ENCODE peak calls at places on chromosomes 16 and 17, in eight cellular contexts. F is lower lobe of right lung, H is fibroblast of the aortic adventitia, O is HFF-Myc, N is coronary artery, X is heart left ventricle, S is brain microvascular endothelial cell, L is ovary. K is an unnamed sample.
A peak's percentile ranks its signal among the peaks of the same experiment; 100 is the strongest.

GRCh38 chr16:13992322-13992721 is 72.4 kb downstream of the ERCC4 start:
- DNase-seq in L (no peak), O (no peak), X (no peak), H (no peak), N (peak; percentile 49), F (no peak), S (no peak), K (no peak)

GRCh38 chr16:67431077-67431804 is at the start of gene HSD11B2:
- DNase-seq in N (no peak), O (no peak), S (no peak), L (peak; percentile 77), X (no peak), H (no peak), F (peak; percentile 68), K (peak; percentile 31)

GRCh38 chr16:75114946-75115825 is 1.4 kb downstream of the LDHD start:
- DNase-seq in H (no peak), X (no peak), F (no peak), S (no peak), O (no peak), L (no peak), N (no peak), K (no peak)

GRCh38 chr16:54632322-54632721 is 298.3 kb upstream of the IRX5 start:
- DNase-seq in N (no peak), L (no peak), F (no peak), S (no peak), O (no peak), X (no peak), H (no peak), K (no peak)

GRCh38 chr16:19446300-19446846 is 28.7 kb downstream of the TMC5 start:
- DNase-seq in L (no peak), H (no peak), X (no peak), N (no peak), F (no peak), S (no peak), O (no peak), K (no peak)

GRCh38 chr16:49969356-49970030 is 55.5 kb upstream of the CNEP1R1 start:
- DNase-seq in S (peak; percentile 5), O (no peak), N (no peak), L (peak; percentile 38), F (no peak), X (no peak), H (no peak), K (no peak)

GRCh38 chr16:29790949-29791844 is 646 bp downstream of the KIF22 start:
- DNase-seq in N (no peak), L (no peak), H (no peak), F (no peak), X (no peak), S (no peak), O (no peak), K (peak; percentile 9)

GRCh38 chr16:4416200-4417032 is at the start of gene CORO7:
- DNase-seq in H (peak; percentile 74), N (peak; percentile 97), L (peak; percentile 96), O (no peak), X (peak; percentile 98), F (peak; percentile 98), S (peak; percentile 76), K (peak; percentile 83)

GRCh38 chr17:21352221-21352980 is 23.8 kb upstream of the KCNJ12 start:
- DNase-seq in N (no peak), O (no peak), H (no peak), S (no peak), L (peak; percentile 23), F (peak; percentile 23), X (no peak), K (no peak)

GRCh38 chr17:73872816-73873215 is 228.6 kb upstream of the SDK2 start:
- DNase-seq in L (no peak), N (no peak), S (no peak), O (no peak), H (no peak), X (no peak), F (no peak), K (no peak)

GRCh38 chr17:2375406-2375805 is 25.5 kb downstream of the MNT start:
- DNase-seq in O (no peak), F (no peak), H (no peak), S (no peak), X (no peak), N (no peak), L (no peak), K (no peak)

GRCh38 chr16:75198135-75198600 is 8.8 kb downstream of the CTRB2 start:
- DNase-seq in F (peak; percentile 41), H (peak; percentile 86), O (peak; percentile 24), S (peak; percentile 12), L (peak; percentile 33), N (peak; percentile 55), X (no peak), K (peak; percentile 66)

DNA sequence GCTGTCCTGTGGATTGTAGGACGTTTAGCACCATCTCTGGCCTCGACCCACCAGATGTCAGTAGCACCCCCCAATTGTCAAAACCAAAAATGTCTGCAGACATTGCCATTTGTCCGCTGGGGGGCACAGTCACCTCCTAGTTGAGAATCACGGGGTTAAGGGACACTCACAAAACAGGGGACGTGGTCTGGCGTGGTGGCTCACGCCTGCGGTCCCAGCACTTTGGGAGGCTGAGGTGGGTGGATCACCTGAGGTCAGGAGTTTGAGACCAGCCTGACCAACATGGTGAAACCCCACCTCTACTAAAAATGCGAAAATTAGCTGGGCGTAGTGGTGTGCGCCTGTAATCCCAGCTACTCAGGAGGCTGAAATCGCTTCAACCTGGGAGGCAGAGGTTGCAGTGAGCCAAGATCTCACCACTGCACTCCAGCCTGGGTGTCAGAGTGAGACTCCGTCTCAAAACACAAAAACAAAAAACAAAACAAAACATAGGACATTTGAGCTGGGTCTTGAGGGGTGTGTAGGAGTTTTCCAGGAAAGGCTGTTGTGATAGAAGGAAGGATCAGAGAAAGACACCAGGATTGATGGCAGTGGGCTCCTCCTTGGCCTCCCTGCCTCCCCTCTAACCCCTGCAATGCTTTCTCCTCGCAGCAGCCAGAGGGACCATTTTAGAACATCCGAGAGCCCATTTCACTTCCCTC is 171.8 kb upstream of the GSE1 start:
- DNase-seq in X (no peak), N (no peak), H (no peak), L (no peak), O (no peak), S (no peak), F (no peak), K (no peak)
- TF ChIP-seq CTCF in X (no peak), N (no peak), H (no peak), L (no peak), O (no peak), S (no peak), F (no peak), K (no peak)

GRCh38 chr16:57689772-57690558 is 4.6 kb upstream of the DRC7 start:
- DNase-seq in X (no peak), S (no peak), F (no peak), N (peak; percentile 36), O (no peak), L (no peak), H (peak; percentile 4), K (no peak)
- H3K4me3 ChIP-seq in X (no peak overlapping the region), S (no peak overlapping the region), F (no peak overlapping the region), N (no peak overlapping the region), O (no peak overlapping the region), L (no peak overlapping the region), H (no peak overlapping the region), K (no peak overlapping the region)

GRCh38 chr17:80501739-80502577 is 25.6 kb upstream of the NPTX1 start:
- DNase-seq in O (no peak), H (peak; percentile 66), N (no peak), S (peak; percentile 88), L (no peak), X (no peak), F (no peak), K (no peak)

GRCh38 chr17:80503031-80503430 is 26.6 kb upstream of the NPTX1 start:
- DNase-seq in N (no peak), X (no peak), H (no peak), L (no peak), S (no peak), O (no peak), F (no peak), K (no peak)

GRCh38 chr17:80503921-80504320 is 27.5 kb upstream of the NPTX1 start:
- DNase-seq in S (no peak), N (no peak), L (no peak), X (no peak), F (no peak), H (no peak), O (no peak), K (no peak)

GRCh38 chr17:80502578-80502877 is 26.1 kb upstream of the NPTX1 start:
- DNase-seq in O (no peak), H (no peak), L (no peak), X (no peak), N (no peak), S (no peak), F (no peak), K (no peak)

DNA sequence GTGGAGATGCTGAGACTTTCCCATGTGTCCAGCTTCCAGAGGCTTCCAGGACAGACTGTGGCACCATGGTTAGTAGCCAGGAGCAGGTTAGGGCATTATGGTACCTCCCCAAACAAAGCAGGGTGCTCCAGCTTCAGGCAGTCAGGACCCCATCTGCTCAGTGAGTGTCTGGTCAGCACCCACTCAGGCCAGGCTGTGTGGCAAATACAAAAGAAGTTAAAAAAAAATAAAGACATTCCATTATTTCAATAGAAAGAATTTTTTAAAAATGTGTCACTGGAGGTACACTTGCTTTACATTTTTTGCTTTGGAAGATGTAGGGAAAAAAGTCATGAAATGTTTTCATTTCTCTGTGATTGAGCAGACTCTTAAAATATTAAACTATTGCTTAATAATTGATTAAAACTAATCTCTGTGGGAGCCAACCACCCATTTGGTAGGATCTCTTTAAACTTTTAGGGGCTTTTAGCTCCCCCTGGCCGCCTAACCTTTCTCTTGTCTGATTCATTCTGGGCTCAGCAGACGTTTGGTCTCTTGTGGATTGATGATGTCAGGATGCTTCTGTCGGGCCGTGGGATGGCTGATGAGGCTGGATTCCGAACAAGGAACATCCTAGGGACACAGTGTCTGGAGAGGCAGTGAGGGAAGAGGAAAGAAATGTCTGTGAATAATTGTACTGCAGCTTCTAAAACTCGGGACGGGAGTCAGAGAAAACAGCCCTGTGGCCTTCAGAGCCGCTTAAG is 28.4 kb upstream of the NPTX1 start:
- DNase-seq in L (no peak), S (peak; percentile 96), O (no peak), H (peak; percentile 57), F (no peak), N (no peak), X (no peak), K (peak; percentile 75)
- TF ChIP-seq CTCF in L (no peak), S (peak; percentile 46), O (no peak), H (peak; percentile 19), F (no peak), N (no peak), X (no peak), K (peak; percentile 9)

GRCh38 chr17:48816774-48817590 is at the start of gene TTLL6:
- DNase-seq in L (peak; percentile 84), H (peak; percentile 43), X (peak; percentile 93), F (peak; percentile 91), S (peak; percentile 53), N (peak; percentile 88), O (no peak), K (peak; percentile 52)

GRCh38 chr17:48819466-48819865 is 2.4 kb upstream of the TTLL6 start:
- DNase-seq in L (no peak), O (no peak), N (no peak), S (peak; percentile 15), F (no peak), X (no peak), H (peak; percentile 27), K (no peak)

GRCh38 chr17:48816438-48816773 is 623 bp downstream of the TTLL6 start:
- DNase-seq in H (no peak), N (no peak), X (no peak), L (no peak), O (no peak), F (no peak), S (no peak), K (no peak)

GRCh38 chr17:48814504-48814903 is 2.5 kb downstream of the TTLL6 start:
- DNase-seq in H (peak; percentile 56), N (no peak), F (no peak), L (no peak), X (peak; percentile 52), S (peak; percentile 26), O (no peak), K (peak; percentile 17)

GRCh38 chr17:48818361-48818841 is 1.4 kb upstream of the TTLL6 start:
- DNase-seq in N (no peak), L (no peak), H (no peak), S (no peak), X (no peak), F (no peak), O (no peak), K (no peak)
- H3K4me3 ChIP-seq in N (no peak overlapping the region), L (no peak overlapping the region), H (no peak overlapping the region), S (no peak overlapping the region), X (no peak overlapping the region), F (no peak overlapping the region), O (no peak overlapping the region), K (no peak overlapping the region)

K was measured in AG10803.